ENCODE peak calls at places on chromosomes 1 and 21, in seven cellular contexts. O is spleen, V is left lung, Q is hepatocyte, Y is A549, B is left ventricle myocardium inferior, H is suprapubic skin. G is an unnamed sample.

GRCh38 chr1:48741380-48741779 is 35.3 kb downstream of the BEND5 start:
- DNase-seq in B (no peak), Q (no peak), Y (no peak), H (no peak), V (no peak), O (no peak), G (no peak)

GRCh38 chr1:18390953-18391352 is 89.8 kb upstream of the KLHDC7A start:
- DNase-seq in Q (no peak), B (no peak), O (no peak), H (no peak), V (no peak), Y (no peak), G (no peak)

GRCh38 chr1:17561561-17561985 is 22.1 kb downstream of the ARHGEF10L start:
- DNase-seq in B (peak), H (no peak), V (no peak), Y (no peak), Q (no peak), O (no peak), G (no peak)

GRCh38 chr21:41207401-41208388 is 39.7 kb downstream of the BACE2 start:
- DNase-seq in Q (peak), V (no peak), Y (no peak), H (no peak), B (peak), O (no peak), G (peak)

GRCh38 chr1:79497193-79497773 is 490.8 kb upstream of the ADGRL4 start:
- DNase-seq in B (no peak), V (no peak), Y (peak), Q (peak), H (no peak), O (no peak), G (no peak)

GRCh38 chr1:99504287-99504686 is 141.6 kb upstream of the PALMD start:
- DNase-seq in B (no peak), H (no peak), V (no peak), Q (peak), O (no peak), Y (no peak), G (no peak)

GRCh38 chr1:167683641-167684502 is 37.9 kb upstream of the MPZL1 start:
- DNase-seq in B (peak), O (no peak), Q (peak), Y (no peak), V (peak), H (no peak), G (no peak)

GRCh38 chr1:237166593-237167077 is 124.7 kb downstream of the RYR2 start:
- DNase-seq in Y (no peak), V (no peak), Q (no peak), B (no peak), O (no peak), H (no peak), G (no peak)

GRCh38 chr1:206115791-206116190 is 1.4 kb downstream of the AVPR1B start:
- DNase-seq in Q (no peak), V (no peak), H (no peak), O (no peak), B (no peak), Y (no peak), G (no peak)

GRCh38 chr1:22472596-22472995 is 20.9 kb downstream of the ZBTB40 start:
- DNase-seq in H (no peak), O (no peak), Q (no peak), B (no peak), Y (no peak), V (no peak), G (no peak)

GRCh38 chr1:22277662-22278061 is 134.8 kb upstream of the WNT4 start:
- DNase-seq in Q (no peak), Y (no peak), H (no peak), O (no peak), V (no peak), B (no peak), G (no peak)

GRCh38 chr1:115310821-115311220 is 27.2 kb downstream of the NGF start:
- DNase-seq in Y (no peak), Q (no peak), O (no peak), H (no peak), B (no peak), V (no peak), G (no peak)

GRCh38 chr1:231866392-231867331 is 240.1 kb downstream of the DISC1 start:
- DNase-seq in O (peak), Q (peak), B (peak), V (no peak), H (no peak), Y (peak), G (peak)

GRCh38 chr1:62823556-62823955 is 39.6 kb downstream of the ATG4C start:
- DNase-seq in Y (no peak), H (no peak), O (no peak), B (no peak), V (no peak), Q (no peak), G (no peak)

GRCh38 chr1:102919659-102920058 is 188.7 kb downstream of the COL11A1 start:
- DNase-seq in B (no peak), H (no peak), V (no peak), Y (no peak), Q (no peak), O (no peak), G (no peak)

GRCh38 chr1:36182734-36183133 is 26.8 kb downstream of the MAP7D1 start:
- DNase-seq in H (no peak), Q (no peak), B (no peak), Y (no peak), V (no peak), O (no peak), G (no peak)

GRCh38 chr1:228342627-228343210 is 63.9 kb downstream of the TRIM11 start:
- DNase-seq in O (no peak), Y (no peak), H (peak), V (peak), Q (no peak), B (peak), G (no peak)

GRCh38 chr1:66436378-66437135 is 97.4 kb upstream of the SGIP1 start:
- DNase-seq in O (no peak), B (no peak), V (no peak), H (no peak), Q (no peak), Y (peak), G (no peak)

GRCh38 chr1:94926365-94926914 is 470 bp downstream of the CNN3 start:
- DNase-seq in H (no peak), V (peak), Y (peak), O (peak), Q (peak), B (peak), G (peak)

GRCh38 chr1:25458550-25459298 is 28.0 kb downstream of the MACO1 start:
- DNase-seq in Q (no peak), Y (no peak), H (no peak), O (no peak), B (no peak), V (no peak), G (no peak)

GRCh38 chr1:25462732-25463131 is 32.0 kb downstream of the MACO1 start:
- DNase-seq in Y (no peak), O (no peak), V (no peak), B (no peak), Q (no peak), H (no peak), G (no peak)

GRCh38 chr1:25461783-25462182 is 31.1 kb downstream of the MACO1 start:
- DNase-seq in Q (no peak), O (no peak), Y (no peak), V (no peak), H (no peak), B (no peak), G (no peak)

GRCh38 chr1:25456502-25456901 is 25.8 kb downstream of the MACO1 start:
- DNase-seq in Q (no peak), V (no peak), Y (no peak), H (no peak), O (no peak), B (no peak), G (no peak)

DNA sequence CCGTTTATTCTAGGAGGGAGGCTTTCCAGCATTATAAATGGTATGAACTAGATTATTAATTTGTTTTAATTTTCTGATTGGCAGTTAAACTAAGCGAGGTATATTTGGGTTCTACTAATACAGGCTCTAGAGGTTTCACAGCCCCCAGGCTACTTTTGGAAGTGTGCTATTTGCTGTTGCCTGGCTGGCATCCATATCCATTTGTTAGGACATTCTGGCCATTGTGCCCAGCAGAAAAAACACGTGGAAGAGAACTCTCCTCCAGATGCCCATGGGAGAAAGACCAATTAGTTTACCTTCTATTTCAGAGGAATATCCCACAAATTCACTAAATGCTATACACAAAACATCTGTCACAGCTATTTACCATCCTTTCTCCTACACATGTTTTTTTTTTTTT is 29.3 kb downstream of the MACO1 start:
- DNase-seq in Q (no peak), H (no peak), Y (no peak), O (no peak), B (no peak), V (no peak), G (no peak)
- H3K27ac ChIP-seq in Q (no peak), H (no peak), Y (no peak), O (no peak), B (peak), V (no peak), G (no peak)

GRCh38 chr21:45332415-45332814 is 44.7 kb upstream of the POFUT2 start:
- DNase-seq in H (no peak), B (peak), V (no peak), Q (no peak), Y (no peak), O (peak), G (no peak)

GRCh38 chr21:45332981-45333582 is 45.4 kb upstream of the POFUT2 start:
- DNase-seq in B (peak), O (peak), Y (no peak), H (no peak), V (no peak), Q (no peak), G (no peak)

GRCh38 chr21:45330075-45330781 is 42.5 kb upstream of the POFUT2 start:
- DNase-seq in Y (peak), B (peak), O (peak), H (no peak), V (peak), Q (peak), G (no peak)

GRCh38 chr21:45330851-45331261 is 43.2 kb upstream of the POFUT2 start:
- DNase-seq in H (no peak), Y (no peak), Q (no peak), O (peak), B (peak), V (no peak), G (no peak)

DNA sequence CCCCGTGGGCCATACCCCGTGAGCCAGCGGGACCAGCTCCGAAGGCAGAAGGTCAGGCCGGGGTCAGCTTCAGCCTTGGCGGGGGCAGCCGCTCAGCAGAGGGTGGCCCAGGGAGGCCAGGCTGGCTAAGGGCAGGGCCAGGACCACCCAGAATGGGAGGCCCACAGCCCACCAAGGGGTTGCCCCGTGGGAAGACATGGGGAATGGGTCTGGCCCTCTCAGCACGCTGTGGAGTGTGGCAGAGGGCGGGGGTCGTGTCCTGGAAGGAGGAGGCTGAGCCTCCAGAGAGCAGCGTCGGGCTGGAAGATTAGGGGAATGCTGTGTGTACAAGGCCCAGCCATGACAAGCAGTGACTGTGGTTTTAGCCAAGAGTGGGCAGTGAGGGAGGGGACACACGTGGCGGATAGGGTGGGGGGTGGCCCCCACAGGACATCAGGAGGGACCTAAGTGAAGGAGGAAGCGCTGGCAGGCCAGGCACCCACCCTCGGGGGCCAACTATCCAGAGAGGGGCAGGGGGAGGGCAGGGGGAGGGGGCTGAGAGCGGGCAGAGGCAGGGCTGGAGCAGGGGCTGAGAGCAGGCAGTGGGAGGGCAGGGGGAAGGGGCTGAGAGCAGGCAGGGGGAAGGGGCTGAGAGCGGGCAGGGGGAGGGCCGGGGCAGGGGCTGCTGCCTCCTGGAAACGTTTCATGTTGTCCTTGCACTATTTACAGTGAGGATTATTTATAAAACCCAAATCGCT is 44.0 kb upstream of the POFUT2 start:
- DNase-seq in Y (no peak), Q (no peak), O (peak), V (peak), B (peak), H (no peak), G (no peak)
- H3K4me3 ChIP-seq in Y (no peak), Q (no peak), O (no peak), V (no peak), B (no peak), H (no peak), G (no peak)

GRCh38 chr1:189619682-189620332 is 857.9 kb downstream of the BRINP3 start:
- DNase-seq in V (no peak), Q (peak), Y (peak), B (no peak), O (no peak), H (no peak), G (no peak)
- TF ChIP-seq CTCF in V (no peak), Q (no peak), Y (peak), B (no peak), O (no peak), H (no peak), G (no peak)

GRCh38 chr1:230809205-230809990 is 58.9 kb downstream of the C1orf198 start:
- DNase-seq in B (no peak), H (no peak), O (no peak), V (no peak), Q (no peak), Y (no peak), G (no peak)

GRCh38 chr1:230808268-230808872 is 60.0 kb downstream of the C1orf198 start:
- DNase-seq in H (no peak), O (no peak), V (no peak), Q (no peak), B (no peak), Y (no peak), G (no peak)

GRCh38 chr1:230806552-230806951 is 59.4 kb downstream of the CAPN9 start:
- DNase-seq in O (no peak), H (no peak), B (no peak), V (no peak), Y (no peak), Q (no peak), G (no peak)

GRCh38 chr1:230807551-230808267 is 60.5 kb downstream of the CAPN9 start:
- DNase-seq in O (no peak), H (no peak), Q (no peak), Y (no peak), V (no peak), B (no peak), G (no peak)

GRCh38 chr1:230807029-230807428 is 59.8 kb downstream of the CAPN9 start:
- DNase-seq in H (no peak), Y (no peak), Q (no peak), V (no peak), O (no peak), B (peak), G (peak)
- H3K27ac ChIP-seq in H (peak), Y (no peak), Q (no peak), V (no peak), O (no peak), B (peak), G (peak)

G was measured in dorsolateral prefrontal cortex.